ENCODE peak calls at places on chromosomes 5 and 9, in five cellular contexts. One of them, this sample, is unnamed.

GRCh38 chr9:127927457-127928231 is 2.9 kb downstream of the PIP5KL1 start:
- DNase-seq in fibroblast of lung: no peak
- DNase-seq in heart left ventricle: no peak
- DNase-seq in psoas muscle: no peak
- DNase-seq in K562: peak
- DNase-seq in this sample: no peak

GRCh38 chr5:158174918-158175663 is 316.1 kb upstream of the CLINT1 start:
- DNase-seq in heart left ventricle: peak
- DNase-seq in psoas muscle: peak
- DNase-seq in fibroblast of lung: peak
- DNase-seq in K562: peak
- DNase-seq in this sample: peak

GRCh38 chr9:71487046-71487445 is 281.3 kb downstream of the CEMIP2 start:
- DNase-seq in fibroblast of lung: no peak
- DNase-seq in heart left ventricle: no peak
- DNase-seq in psoas muscle: peak
- DNase-seq in K562: no peak
- DNase-seq in this sample: no peak

GRCh38 chr5:57442080-57442839 is 40.4 kb downstream of the ACTBL2 start:
- DNase-seq in K562: peak
- DNase-seq in heart left ventricle: no peak
- DNase-seq in psoas muscle: no peak
- DNase-seq in fibroblast of lung: peak
- DNase-seq in this sample: peak

GRCh38 chr9:26310294-26310693 is 582.3 kb downstream of the CAAP1 start:
- DNase-seq in fibroblast of lung: peak
- DNase-seq in psoas muscle: no peak
- DNase-seq in heart left ventricle: no peak
- DNase-seq in K562: no peak
- DNase-seq in this sample: peak

GRCh38 chr5:94832685-94833084 is 214.2 kb downstream of the SLF1 start:
- DNase-seq in K562: no peak
- DNase-seq in fibroblast of lung: no peak
- DNase-seq in psoas muscle: no peak
- DNase-seq in heart left ventricle: no peak
- DNase-seq in this sample: no peak

GRCh38 chr9:89790542-89791109 is 185.8 kb downstream of the GADD45G start:
- DNase-seq in heart left ventricle: no peak
- DNase-seq in K562: no peak
- DNase-seq in psoas muscle: no peak
- DNase-seq in fibroblast of lung: no peak
- DNase-seq in this sample: no peak

GRCh38 chr9:87276327-87276841 is 221.3 kb upstream of the DAPK1 start:
- DNase-seq in psoas muscle: no peak
- DNase-seq in heart left ventricle: no peak
- DNase-seq in fibroblast of lung: peak
- DNase-seq in K562: no peak
- DNase-seq in this sample: no peak

GRCh38 chr5:94853122-94853521 is 234.7 kb downstream of the SLF1 start:
- DNase-seq in heart left ventricle: no peak
- DNase-seq in fibroblast of lung: no peak
- DNase-seq in K562: no peak
- DNase-seq in psoas muscle: no peak
- DNase-seq in this sample: no peak

GRCh38 chr5:62341783-62342475 is 35.9 kb downstream of the KIF2A start:
- DNase-seq in fibroblast of lung: no peak
- DNase-seq in psoas muscle: no peak
- DNase-seq in heart left ventricle: no peak
- DNase-seq in K562: no peak
- DNase-seq in this sample: no peak

GRCh38 chr5:14143843-14144585 is 872 bp downstream of the TRIO start:
- DNase-seq in K562: peak
- DNase-seq in heart left ventricle: peak
- DNase-seq in psoas muscle: peak
- DNase-seq in fibroblast of lung: no peak
- DNase-seq in this sample: no peak

GRCh38 chr5:56686337-56687198 is 128.8 kb upstream of the MAP3K1 start:
- DNase-seq in fibroblast of lung: no peak
- DNase-seq in K562: no peak
- DNase-seq in heart left ventricle: no peak
- DNase-seq in psoas muscle: no peak
- DNase-seq in this sample: no peak

GRCh38 chr9:127923771-127924170 is 6.8 kb downstream of the PIP5KL1 start:
- DNase-seq in K562: no peak
- DNase-seq in fibroblast of lung: peak
- DNase-seq in psoas muscle: no peak
- DNase-seq in heart left ventricle: no peak
- DNase-seq in this sample: peak

GRCh38 chr9:96661711-96662110 is 6.6 kb upstream of the PRXL2C start:
- DNase-seq in psoas muscle: no peak
- DNase-seq in heart left ventricle: no peak
- DNase-seq in fibroblast of lung: peak
- DNase-seq in K562: no peak
- DNase-seq in this sample: no peak

GRCh38 chr5:4212071-4212739 is 616.6 kb downstream of the IRX1 start:
- DNase-seq in heart left ventricle: no peak
- DNase-seq in K562: no peak
- DNase-seq in psoas muscle: no peak
- DNase-seq in fibroblast of lung: no peak
- DNase-seq in this sample: no peak

GRCh38 chr9:137724818-137725240 is 106.0 kb downstream of the EHMT1 start:
- DNase-seq in fibroblast of lung: no peak
- DNase-seq in heart left ventricle: no peak
- DNase-seq in psoas muscle: no peak
- DNase-seq in K562: no peak
- DNase-seq in this sample: no peak

GRCh38 chr5:157324237-157324636 is 58.3 kb downstream of the CYFIP2 start:
- DNase-seq in fibroblast of lung: no peak
- DNase-seq in psoas muscle: no peak
- DNase-seq in heart left ventricle: no peak
- DNase-seq in K562: peak
- DNase-seq in this sample: no peak

GRCh38 chr9:60546406-60546805 is 367.8 kb upstream of the SPATA31A5 start:
- DNase-seq in fibroblast of lung: no peak
- DNase-seq in K562: no peak
- DNase-seq in heart left ventricle: no peak
- DNase-seq in psoas muscle: no peak
- DNase-seq in this sample: no peak

GRCh38 chr9:125243792-125244260 is 2.7 kb upstream of the HSPA5 start:
- DNase-seq in K562: no peak
- DNase-seq in heart left ventricle: no peak
- DNase-seq in fibroblast of lung: no peak
- DNase-seq in psoas muscle: no peak
- DNase-seq in this sample: no peak

GRCh38 chr5:1304059-1304458 is 9.2 kb upstream of the TERT start:
- DNase-seq in K562: no peak
- DNase-seq in fibroblast of lung: no peak
- DNase-seq in psoas muscle: no peak
- DNase-seq in heart left ventricle: no peak
- DNase-seq in this sample: no peak
- H3K27ac ChIP-seq in K562: no peak
- H3K27ac ChIP-seq in fibroblast of lung: no peak
- H3K27ac ChIP-seq in psoas muscle: no peak
- H3K27ac ChIP-seq in heart left ventricle: no peak
- H3K27ac ChIP-seq in this sample: no peak

GRCh38 chr9:122159026-122159924 is at the start of the genes MORN5 and NDUFA8:
- DNase-seq in K562: peak
- DNase-seq in heart left ventricle: peak
- DNase-seq in psoas muscle: peak
- DNase-seq in fibroblast of lung: peak
- DNase-seq in this sample: peak
- TF ChIP-seq CTCF in K562: no peak
- TF ChIP-seq CTCF in heart left ventricle: peak
- TF ChIP-seq CTCF in psoas muscle: peak
- TF ChIP-seq CTCF in fibroblast of lung: no peak
- TF ChIP-seq CTCF in this sample: peak

DNA sequence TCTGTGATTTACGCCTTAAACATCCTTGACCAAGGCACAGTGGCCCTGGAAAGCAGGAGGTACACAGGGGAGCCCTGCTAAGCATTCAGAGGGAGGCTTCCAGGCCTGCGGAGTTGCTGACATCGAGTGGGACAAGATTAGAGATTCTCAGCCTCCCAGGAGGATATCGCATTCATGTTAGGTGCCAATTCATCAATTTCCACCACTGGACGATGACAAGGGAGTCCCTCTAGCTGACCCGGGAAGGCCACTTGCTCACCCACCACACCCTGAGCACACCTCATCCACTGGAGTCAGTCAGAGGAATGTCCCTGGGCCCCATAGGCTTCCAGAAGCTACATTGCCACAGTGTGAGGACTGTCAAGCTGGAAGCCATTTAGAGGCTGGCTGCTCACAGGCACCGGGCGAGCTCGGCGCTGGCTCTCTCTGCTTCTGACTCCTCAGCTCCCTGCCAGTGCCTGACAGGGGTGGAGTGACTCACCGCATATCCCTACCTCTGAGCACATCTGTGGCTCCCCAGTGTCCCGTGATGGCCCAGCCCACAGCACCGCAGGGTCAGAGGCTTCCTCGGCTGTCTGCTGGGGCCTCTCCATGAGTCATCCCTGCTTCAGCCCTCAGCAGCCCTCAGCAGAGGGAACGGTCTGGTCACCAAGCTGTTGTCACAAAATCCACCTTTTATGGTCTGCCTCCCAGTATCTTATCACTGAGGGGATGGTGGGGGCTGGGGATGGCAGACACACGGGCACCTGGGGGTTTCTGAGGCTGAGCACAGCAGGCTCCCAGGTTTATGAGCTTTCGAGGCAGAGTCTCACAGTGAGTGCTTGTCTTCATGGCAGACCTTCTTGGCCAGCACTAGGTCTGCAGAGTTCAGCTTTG is 117.5 kb downstream of the ZNF608 start:
- DNase-seq in heart left ventricle: no peak
- DNase-seq in psoas muscle: peak
- DNase-seq in K562: peak
- DNase-seq in fibroblast of lung: peak
- DNase-seq in this sample: peak
- H3K27ac ChIP-seq in heart left ventricle: no peak
- H3K27ac ChIP-seq in psoas muscle: no peak
- H3K27ac ChIP-seq in K562: peak
- H3K27ac ChIP-seq in fibroblast of lung: peak
- H3K27ac ChIP-seq in this sample: peak

DNA sequence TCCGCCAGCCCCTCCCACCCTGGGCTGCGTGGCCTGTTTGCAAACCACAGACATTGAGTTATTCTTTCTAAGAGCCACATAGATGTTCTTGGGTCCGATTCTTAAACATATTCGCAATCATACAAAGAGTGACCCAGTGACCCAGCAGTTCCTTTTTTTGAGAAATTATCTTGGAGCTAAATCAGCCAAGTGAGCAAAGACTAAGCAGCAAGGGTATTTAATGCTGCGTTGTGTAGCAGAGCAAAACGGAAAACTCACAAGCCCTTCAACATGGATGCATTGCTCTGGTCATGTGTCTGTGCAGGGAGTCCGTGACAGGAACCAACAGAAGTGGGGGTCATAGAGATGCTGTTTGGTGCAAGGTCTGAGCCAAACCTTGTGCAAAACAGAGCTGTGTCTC is 95.6 kb downstream of the OLFM1 start:
- DNase-seq in heart left ventricle: no peak
- DNase-seq in fibroblast of lung: no peak
- DNase-seq in psoas muscle: no peak
- DNase-seq in K562: no peak
- DNase-seq in this sample: no peak
- TF ChIP-seq CTCF in heart left ventricle: no peak
- TF ChIP-seq CTCF in fibroblast of lung: no peak
- TF ChIP-seq CTCF in psoas muscle: no peak
- TF ChIP-seq CTCF in K562: no peak
- TF ChIP-seq CTCF in this sample: no peak